ENCODE peak calls at places on chromosomes 3 and 15, in ten cellular contexts. O is T-helper 17 cell; Y is effector CD4-positive, alpha-beta T cell; P is HCT116; G is glutamatergic neuron; V is astrocyte of the cerebellum; Q is progenitor cell of endocrine pancreas; T is left colon; D is stimulated activated CD4-positive, alpha-beta T cell treated with anti-CD3 and anti-CD28 coated beads, Interleukin-2, amount 100 ng/mL, for 24 hours; E is activated T-helper 9 cell treated with anti-CD3 and anti-CD28 coated beads, Interleukin-2, amount 50 U/mL, for 16 hours. A is an unnamed sample.

GRCh38 chr3:172520332-172520831 is 2.8 kb downstream of the TNFSF10 start:
- DNase-seq in O (no peak), Y (no peak), P (no peak), G (no peak), V (peak), Q (no peak), T (no peak), D (no peak), E (no peak), A (no peak)

GRCh38 chr3:114597012-114597411 is 303.2 kb downstream of the TIGIT start:
- DNase-seq in O (no peak), Y (no peak), P (peak), G (no peak), V (no peak), Q (no peak), T (no peak), D (no peak), E (no peak), A (no peak)

GRCh38 chr15:30903497-30904187 is at the start of gene FAN1:
- DNase-seq in O (peak), Y (peak), P (peak), G (peak), V (peak), Q (peak), T (peak), D (peak), E (peak), A (peak)

GRCh38 chr15:48459571-48460461 is 128.6 kb downstream of the DUT start:
- DNase-seq in O (no peak), Y (no peak), P (peak), G (no peak), V (no peak), Q (no peak), T (no peak), D (no peak), E (no peak), A (peak)

GRCh38 chr3:113242091-113242581 is 30.8 kb downstream of the BOC start:
- DNase-seq in O (no peak), Y (no peak), P (no peak), G (no peak), V (peak), Q (no peak), T (no peak), D (no peak), E (no peak), A (no peak)

GRCh38 chr3:46713898-46714552 is 3.6 kb downstream of the PRSS50 start:
- DNase-seq in O (no peak), Y (no peak), P (no peak), G (no peak), V (no peak), Q (no peak), T (no peak), D (no peak), E (peak), A (no peak)

GRCh38 chr3:142077859-142078500 is 71.4 kb downstream of the TFDP2 start:
- DNase-seq in O (no peak), Y (no peak), P (no peak), G (no peak), V (no peak), Q (no peak), T (no peak), D (no peak), E (no peak), A (no peak)

GRCh38 chr15:61997786-61998185 is 62.5 kb downstream of the VPS13C start:
- DNase-seq in O (no peak), Y (no peak), P (no peak), G (no peak), V (no peak), Q (no peak), T (no peak), D (no peak), E (no peak), A (no peak)

GRCh38 chr15:57477736-57478522 is 101.6 kb downstream of the CGNL1 start:
- DNase-seq in O (no peak), Y (no peak), P (no peak), G (no peak), V (no peak), Q (peak), T (no peak), D (no peak), E (no peak), A (no peak)

GRCh38 chr3:186571644-186572013 is 1.1 kb downstream of the DNAJB11 start:
- DNase-seq in O (no peak), Y (no peak), P (no peak), G (no peak), V (no peak), Q (no peak), T (no peak), D (no peak), E (no peak), A (no peak)

GRCh38 chr3:185488465-185488864 is 10.4 kb downstream of the TMEM41A start:
- DNase-seq in O (no peak), Y (no peak), P (no peak), G (no peak), V (no peak), Q (no peak), T (no peak), D (no peak), E (no peak), A (no peak)

GRCh38 chr3:168212664-168213255 is 117.0 kb upstream of the GOLIM4 start:
- DNase-seq in O (no peak), Y (no peak), P (no peak), G (peak), V (no peak), Q (no peak), T (no peak), D (no peak), E (no peak), A (no peak)

GRCh38 chr15:98924311-98925049 is 83.1 kb downstream of the PGPEP1L start:
- DNase-seq in O (no peak), Y (no peak), P (no peak), G (no peak), V (no peak), Q (no peak), T (no peak), D (no peak), E (no peak), A (no peak)

GRCh38 chr3:141561426-141562034 is 74.7 kb downstream of the RASA2 start:
- DNase-seq in O (no peak), Y (peak), P (peak), G (no peak), V (peak), Q (peak), T (no peak), D (no peak), E (no peak), A (peak)

GRCh38 chr3:112736802-112737566 is 96.0 kb upstream of the CCDC80 start:
- DNase-seq in O (no peak), Y (no peak), P (no peak), G (no peak), V (no peak), Q (no peak), T (no peak), D (no peak), E (no peak), A (no peak)

GRCh38 chr15:54312528-54312927 is 334.3 kb downstream of the UNC13C start:
- DNase-seq in O (no peak), Y (no peak), P (no peak), G (no peak), V (no peak), Q (no peak), T (no peak), D (no peak), E (no peak), A (no peak)

GRCh38 chr3:39668420-39668819 is 141.0 kb upstream of the MYRIP start:
- DNase-seq in O (no peak), Y (no peak), P (peak), G (no peak), V (peak), Q (no peak), T (no peak), D (no peak), E (no peak), A (peak)

GRCh38 chr15:74128785-74129350 is 1.5 kb upstream of the ISLR2 start:
- DNase-seq in O (no peak), Y (no peak), P (no peak), G (peak), V (no peak), Q (no peak), T (no peak), D (no peak), E (no peak), A (no peak)

GRCh38 chr3:62723171-62723570 is 152.0 kb downstream of the CADPS start:
- DNase-seq in O (no peak), Y (no peak), P (no peak), G (no peak), V (no peak), Q (no peak), T (no peak), D (no peak), E (no peak), A (no peak)

GRCh38 chr15:55526559-55527036 is 18.6 kb upstream of the DNAAF4 start:
- DNase-seq in O (no peak), Y (no peak), P (peak), G (no peak), V (peak), Q (no peak), T (no peak), D (peak), E (no peak), A (peak)

GRCh38 chr3:63130625-63131024 is 147.5 kb upstream of the SYNPR start:
- DNase-seq in O (no peak), Y (no peak), P (no peak), G (no peak), V (no peak), Q (no peak), T (no peak), D (no peak), E (no peak), A (no peak)

GRCh38 chr3:42762046-42762724 is 10.9 kb downstream of the CCDC13 start:
- DNase-seq in O (no peak), Y (no peak), P (no peak), G (no peak), V (no peak), Q (no peak), T (no peak), D (no peak), E (no peak), A (peak)

GRCh38 chr3:66808891-66809578 is 189.1 kb upstream of the KBTBD8 start:
- DNase-seq in O (no peak), Y (no peak), P (no peak), G (no peak), V (no peak), Q (no peak), T (no peak), D (no peak), E (no peak), A (no peak)

GRCh38 chr3:15645740-15646490 is 44.4 kb downstream of the BTD start:
- DNase-seq in O (no peak), Y (no peak), P (peak), G (no peak), V (no peak), Q (no peak), T (no peak), D (no peak), E (no peak), A (peak)

GRCh38 chr3:23676093-23676492 is 129.7 kb upstream of the UBE2E1 start:
- DNase-seq in O (no peak), Y (no peak), P (no peak), G (no peak), V (no peak), Q (no peak), T (no peak), D (no peak), E (no peak), A (no peak)

GRCh38 chr15:27235689-27236088 is 264.7 kb downstream of the GABRG3 start:
- DNase-seq in O (no peak), Y (no peak), P (no peak), G (no peak), V (no peak), Q (no peak), T (no peak), D (no peak), E (no peak), A (no peak)

GRCh38 chr3:69129531-69129930 is 7.1 kb upstream of the LMOD3 start:
- DNase-seq in O (no peak), Y (no peak), P (no peak), G (no peak), V (no peak), Q (no peak), T (no peak), D (no peak), E (no peak), A (no peak)

GRCh38 chr3:57796261-57796660 is 40.2 kb downstream of the SLMAP start:
- DNase-seq in O (no peak), Y (no peak), P (no peak), G (no peak), V (no peak), Q (no peak), T (no peak), D (no peak), E (no peak), A (no peak)

GRCh38 chr15:78638658-78639314 is 2.2 kb downstream of the CHRNB4 start:
- DNase-seq in O (no peak), Y (peak), P (peak), G (peak), V (peak), Q (peak), T (no peak), D (peak), E (no peak), A (no peak)

GRCh38 chr15:92599394-92599970 is 56.1 kb downstream of the FAM174B start:
- DNase-seq in O (no peak), Y (no peak), P (no peak), G (no peak), V (peak), Q (no peak), T (no peak), D (no peak), E (no peak), A (no peak)

GRCh38 chr3:140395134-140396075 is 282.5 kb upstream of the TRIM42 start:
- DNase-seq in O (no peak), Y (no peak), P (no peak), G (no peak), V (no peak), Q (no peak), T (no peak), D (no peak), E (no peak), A (no peak)

GRCh38 chr15:99566157-99566900 is 545 bp downstream of the MEF2A start:
- DNase-seq in O (peak), Y (no peak), P (no peak), G (peak), V (no peak), Q (peak), T (no peak), D (peak), E (peak), A (no peak)

GRCh38 chr15:76866008-76866407 is 39.1 kb downstream of the SCAPER start:
- DNase-seq in O (no peak), Y (no peak), P (no peak), G (no peak), V (no peak), Q (no peak), T (no peak), D (no peak), E (no peak), A (no peak)

GRCh38 chr3:94440767-94441493 is 378.1 kb downstream of the NSUN3 start:
- DNase-seq in O (no peak), Y (no peak), P (no peak), G (no peak), V (peak), Q (no peak), T (no peak), D (no peak), E (no peak), A (peak)

GRCh38 chr15:41501191-41501917 is 7.7 kb downstream of the ITPKA start:
- DNase-seq in O (peak), Y (no peak), P (no peak), G (peak), V (no peak), Q (no peak), T (no peak), D (peak), E (no peak), A (no peak)

A was measured in fibroblast of the conjunctiva.